ENCODE peak calls at places on chromosomes 3 and 15, in nine cellular contexts. W, T, N, Z, G, M, K, F and V are unnamed samples.

GRCh38 chr3:58537412-58538301 is 667 bp upstream of the ACOX2 start:
- DNase-seq in N (no peak), K (no peak), G (no peak), Z (no peak), T (no peak), F (no peak), M (no peak), W (no peak), V (no peak)

GRCh38 chr3:179589143-179589542 is 15.3 kb downstream of the MRPL47 start:
- DNase-seq in N (no peak), T (no peak), G (no peak), W (no peak), F (no peak), M (no peak), Z (no peak), K (no peak), V (no peak)

GRCh38 chr3:97937205-97937604 is 35.0 kb downstream of the RIOX2 start:
- DNase-seq in Z (no peak), G (no peak), W (no peak), F (no peak), K (no peak), M (no peak), N (no peak), T (no peak), V (no peak)

GRCh38 chr3:5974637-5975322 is 787.3 kb downstream of the EDEM1 start:
- DNase-seq in Z (no peak), F (no peak), K (no peak), G (no peak), W (no peak), N (no peak), M (no peak), T (no peak), V (no peak)

GRCh38 chr3:20104167-20104661 is 64.0 kb downstream of the KAT2B start:
- DNase-seq in N (no peak), W (no peak), T (peak), Z (no peak), F (no peak), G (no peak), M (no peak), K (no peak), V (no peak)

GRCh38 chr3:42032693-42033349 is 58.3 kb upstream of the TRAK1 start:
- DNase-seq in F (no peak), G (no peak), T (no peak), M (no peak), K (peak), W (no peak), Z (no peak), N (no peak), V (no peak)

GRCh38 chr15:56996093-56996492 is 77.6 kb downstream of the TCF12 start:
- DNase-seq in F (no peak), Z (no peak), G (no peak), W (no peak), M (no peak), N (no peak), T (no peak), K (no peak), V (no peak)

GRCh38 chr3:76685858-76686257 is 354.0 kb upstream of the ROBO2 start:
- DNase-seq in G (no peak), N (no peak), K (no peak), M (no peak), Z (no peak), W (no peak), F (no peak), T (no peak), V (no peak)

GRCh38 chr3:140234256-140234655 is 299.3 kb downstream of the CLSTN2 start:
- DNase-seq in M (no peak), K (no peak), W (no peak), F (no peak), Z (no peak), T (no peak), G (no peak), N (no peak), V (no peak)

GRCh38 chr3:105770410-105770809 is 98.4 kb downstream of the CBLB start:
- DNase-seq in M (no peak), W (no peak), G (no peak), N (no peak), Z (no peak), T (no peak), F (no peak), K (no peak), V (no peak)

GRCh38 chr15:36843822-36844221 is 256.5 kb downstream of the MEIS2 start:
- DNase-seq in K (no peak), N (no peak), M (no peak), W (no peak), F (no peak), G (no peak), T (no peak), Z (no peak), V (no peak)

GRCh38 chr3:104396974-104397669 is 969.6 kb upstream of the ALCAM start:
- DNase-seq in Z (no peak), T (no peak), N (no peak), M (no peak), K (no peak), W (no peak), G (no peak), F (no peak), V (no peak)

GRCh38 chr3:32193101-32193500 is 45.4 kb upstream of the CMTM8 start:
- DNase-seq in G (no peak), Z (no peak), N (no peak), F (no peak), K (no peak), W (no peak), T (no peak), M (no peak), V (no peak)

GRCh38 chr3:159077860-159078259 is 276.0 kb downstream of the MFSD1 start:
- DNase-seq in F (no peak), T (no peak), M (no peak), K (no peak), Z (no peak), W (no peak), N (no peak), G (no peak), V (no peak)